ENCODE peak calls at places on chromosomes 5 and 9, in seven cellular contexts. S is A549, O is esophagus muscularis mucosa, C is K562, A is GM12878, W is H1, N is transverse colon. X is an unnamed sample.

GRCh38 chr5:120538149-120538548 is 74.0 kb downstream of the PRR16 start:
- DNase-seq in C (no peak), N (no peak), S (no peak), A (no peak), W (no peak), O (no peak), X (no peak)

GRCh38 chr9:14846871-14847311 is 63.3 kb downstream of the FREM1 start:
- DNase-seq in O (no peak), S (peak), N (peak), W (peak), A (no peak), C (peak), X (no peak)

GRCh38 chr5:112681481-112681908 is 56.2 kb upstream of the APC start:
- DNase-seq in W (no peak), A (peak), C (no peak), N (no peak), S (no peak), O (no peak), X (no peak)

GRCh38 chr9:108511200-108511756 is 344.5 kb downstream of the ACTL7B start:
- DNase-seq in S (no peak), A (no peak), O (no peak), N (no peak), W (no peak), C (no peak), X (no peak)

GRCh38 chr5:149745-150450 is 41.4 kb upstream of the LRRC14B start:
- DNase-seq in S (peak), W (no peak), A (no peak), C (no peak), O (no peak), N (no peak), X (no peak)

GRCh38 chr5:144183254-144183889 is 12.7 kb downstream of the KCTD16 start:
- DNase-seq in A (no peak), O (no peak), C (peak), W (no peak), S (peak), N (no peak), X (no peak)

GRCh38 chr9:94921656-94922055 is 195.2 kb downstream of the AOPEP start:
- DNase-seq in C (no peak), A (no peak), W (no peak), N (no peak), S (no peak), O (no peak), X (no peak)

GRCh38 chr5:171127314-171127713 is 181.7 kb upstream of the TLX3 start:
- DNase-seq in N (no peak), S (no peak), C (no peak), W (no peak), O (no peak), A (no peak), X (no peak)

GRCh38 chr5:137660349-137660817 is 75.5 kb downstream of the KLHL3 start:
- DNase-seq in W (peak), O (peak), S (peak), N (peak), A (peak), C (peak), X (no peak)

GRCh38 chr5:83827111-83827541 is 106.5 kb upstream of the HAPLN1 start:
- DNase-seq in S (no peak), W (no peak), O (no peak), A (no peak), N (no peak), C (no peak), X (no peak)

GRCh38 chr5:173963107-173963506 is 25.9 kb upstream of the C5orf47 start:
- DNase-seq in C (no peak), N (no peak), W (no peak), S (peak), A (no peak), O (no peak), X (no peak)
- TF ChIP-seq POLR2A in C (peak), N (no peak), W (no peak), S (no peak), A (no peak), O (no peak), X (no peak)

GRCh38 chr5:147092044-147092443 is 142.8 kb upstream of the STK32A start:
- DNase-seq in N (no peak), A (no peak), W (no peak), C (no peak), O (no peak), S (no peak), X (no peak)
- H3K27ac ChIP-seq in N (no peak), A (no peak), W (no peak), C (no peak), O (no peak), S (no peak), X (no peak)

GRCh38 chr5:22541037-22541436 is 312.1 kb downstream of the CDH12 start:
- DNase-seq in O (no peak), A (no peak), N (no peak), S (no peak), C (no peak), W (no peak), X (no peak)
- TF ChIP-seq EP300 in O (no peak), A (no peak), N (no peak), S (no peak), C (no peak), W (no peak), X (no peak)

GRCh38 chr9:112750767-112751058 is 153 bp downstream of the SNX30 start:
- DNase-seq in A (no peak), S (no peak), C (no peak), W (no peak), N (no peak), O (no peak), X (no peak)

GRCh38 chr9:112751059-112751795 is 667 bp downstream of the SNX30 start:
- DNase-seq in C (peak), O (peak), N (peak), S (peak), W (peak), A (no peak), X (peak)

GRCh38 chr9:112752334-112753110 is 2.0 kb downstream of the SNX30 start:
- DNase-seq in O (no peak), N (no peak), S (no peak), C (no peak), A (no peak), W (no peak), X (no peak)

GRCh38 chr9:112748041-112748440 is 2.5 kb upstream of the SNX30 start:
- DNase-seq in S (no peak), O (no peak), W (no peak), A (no peak), N (no peak), C (no peak), X (no peak)

GRCh38 chr9:112750111-112750766 is at the start of gene SNX30:
- DNase-seq in A (no peak), N (peak), C (peak), S (peak), O (peak), W (peak), X (peak)
- TF ChIP-seq POLR2A in A (peak), N (peak), C (peak), S (peak), O (peak), W (no peak), X (peak)

X was measured in suprapubic skin.